ENCODE peak calls at places on chromosomes 16 and 17, in seven cellular contexts. One of them, this sample, is unnamed.

GRCh38 chr17:17090642-17091103 is 48.4 kb downstream of the MPRIP start:
- DNase-seq in A549: no peak
- DNase-seq in tibial nerve: no peak
- DNase-seq in uterus: peak; percentile 8
- DNase-seq in HCT116: no peak
- DNase-seq in IMR-90: no peak
- DNase-seq in body of pancreas: peak; percentile 82
- DNase-seq in this sample: no peak

GRCh38 chr16:72428611-72429376 is 256.8 kb upstream of the PMFBP1 start:
- DNase-seq in A549: no peak
- DNase-seq in tibial nerve: no peak
- DNase-seq in uterus: no peak
- DNase-seq in HCT116: no peak
- DNase-seq in IMR-90: no peak
- DNase-seq in body of pancreas: no peak
- DNase-seq in this sample: no peak

GRCh38 chr16:69093974-69094373 is 11.5 kb upstream of the HAS3 start:
- DNase-seq in A549: no peak
- DNase-seq in tibial nerve: no peak
- DNase-seq in uterus: no peak
- DNase-seq in HCT116: no peak
- DNase-seq in IMR-90: no peak
- DNase-seq in body of pancreas: no peak
- DNase-seq in this sample: no peak

GRCh38 chr17:8851600-8851999 is 15.9 kb downstream of the PIK3R6 start:
- DNase-seq in A549: no peak
- DNase-seq in tibial nerve: no peak
- DNase-seq in uterus: no peak
- DNase-seq in HCT116: no peak
- DNase-seq in IMR-90: no peak
- DNase-seq in body of pancreas: no peak
- DNase-seq in this sample: no peak

GRCh38 chr16:57107324-57107922 is 15.0 kb downstream of the CPNE2 start:
- DNase-seq in A549: no peak
- DNase-seq in tibial nerve: no peak
- DNase-seq in uterus: no peak
- DNase-seq in HCT116: no peak
- DNase-seq in IMR-90: no peak
- DNase-seq in body of pancreas: no peak
- DNase-seq in this sample: no peak

GRCh38 chr17:20118280-20118679 is 109.1 kb downstream of the SPECC1 start:
- DNase-seq in A549: no peak
- DNase-seq in tibial nerve: no peak
- DNase-seq in uterus: no peak
- DNase-seq in HCT116: no peak
- DNase-seq in IMR-90: no peak
- DNase-seq in body of pancreas: no peak
- DNase-seq in this sample: no peak

GRCh38 chr16:69727916-69728270 is 1.5 kb upstream of the NQO1 start:
- DNase-seq in A549: no peak
- DNase-seq in tibial nerve: no peak
- DNase-seq in uterus: no peak
- DNase-seq in HCT116: no peak
- DNase-seq in IMR-90: no peak
- DNase-seq in body of pancreas: no peak
- DNase-seq in this sample: peak; percentile 52

GRCh38 chr17:81285179-81285878 is 9.8 kb downstream of the SLC38A10 start:
- DNase-seq in A549: no peak
- DNase-seq in tibial nerve: peak; percentile 58
- DNase-seq in uterus: peak; percentile 54
- DNase-seq in HCT116: no peak
- DNase-seq in IMR-90: peak; percentile 8
- DNase-seq in body of pancreas: peak; percentile 81
- DNase-seq in this sample: peak; percentile 92

GRCh38 chr17:81566461-81567126 is 14.4 kb upstream of the FAAP100 start:
- DNase-seq in A549: peak; percentile 85
- DNase-seq in tibial nerve: peak; percentile 70
- DNase-seq in uterus: peak; percentile 80
- DNase-seq in HCT116: peak; percentile 41
- DNase-seq in IMR-90: peak; percentile 93
- DNase-seq in body of pancreas: peak; percentile 89
- DNase-seq in this sample: peak; percentile 92

GRCh38 chr17:74455025-74455585 is 11.3 kb upstream of the CD300A start:
- DNase-seq in A549: no peak
- DNase-seq in tibial nerve: no peak
- DNase-seq in uterus: no peak
- DNase-seq in HCT116: no peak
- DNase-seq in IMR-90: no peak
- DNase-seq in body of pancreas: no peak
- DNase-seq in this sample: no peak

GRCh38 chr16:85386467-85387170 is 226.5 kb upstream of the GSE1 start:
- DNase-seq in A549: no peak
- DNase-seq in tibial nerve: no peak
- DNase-seq in uterus: no peak
- DNase-seq in HCT116: no peak
- DNase-seq in IMR-90: no peak
- DNase-seq in body of pancreas: no peak
- DNase-seq in this sample: no peak

GRCh38 chr17:68782829-68783228 is 172.4 kb downstream of the ABCA8 start:
- DNase-seq in A549: no peak
- DNase-seq in tibial nerve: peak; percentile 39
- DNase-seq in uterus: no peak
- DNase-seq in HCT116: no peak
- DNase-seq in IMR-90: no peak
- DNase-seq in body of pancreas: no peak
- DNase-seq in this sample: no peak

GRCh38 chr17:8728251-8728925 is 16.2 kb downstream of the CCDC42 start:
- DNase-seq in A549: no peak
- DNase-seq in tibial nerve: no peak
- DNase-seq in uterus: no peak
- DNase-seq in HCT116: no peak
- DNase-seq in IMR-90: no peak
- DNase-seq in body of pancreas: no peak
- DNase-seq in this sample: no peak

GRCh38 chr17:20083460-20083859 is 74.3 kb downstream of the SPECC1 start:
- DNase-seq in A549: no peak
- DNase-seq in tibial nerve: no peak
- DNase-seq in uterus: no peak
- DNase-seq in HCT116: no peak
- DNase-seq in IMR-90: peak; percentile 49
- DNase-seq in body of pancreas: no peak
- DNase-seq in this sample: no peak

GRCh38 chr17:1107777-1108559 is 71.8 kb downstream of the ABR start:
- DNase-seq in A549: no peak
- DNase-seq in tibial nerve: no peak
- DNase-seq in uterus: no peak
- DNase-seq in HCT116: no peak
- DNase-seq in IMR-90: no peak
- DNase-seq in body of pancreas: no peak
- DNase-seq in this sample: no peak

GRCh38 chr17:37642706-37643105 is 540 bp downstream of the DDX52 start:
- DNase-seq in A549: peak; percentile 40
- DNase-seq in tibial nerve: no peak
- DNase-seq in uterus: no peak
- DNase-seq in HCT116: no peak
- DNase-seq in IMR-90: peak; percentile 31
- DNase-seq in body of pancreas: no peak
- DNase-seq in this sample: peak; percentile 45

GRCh38 chr16:87459833-87460232 is 33.0 kb downstream of the ZCCHC14 start:
- DNase-seq in A549: no peak
- DNase-seq in tibial nerve: no peak
- DNase-seq in uterus: no peak
- DNase-seq in HCT116: no peak
- DNase-seq in IMR-90: no peak
- DNase-seq in body of pancreas: no peak
- DNase-seq in this sample: no peak

GRCh38 chr16:87460936-87461335 is 31.9 kb downstream of the ZCCHC14 start:
- DNase-seq in A549: no peak
- DNase-seq in tibial nerve: no peak
- DNase-seq in uterus: no peak
- DNase-seq in HCT116: no peak
- DNase-seq in IMR-90: no peak
- DNase-seq in body of pancreas: no peak
- DNase-seq in this sample: no peak

GRCh38 chr16:87459027-87459426 is 33.8 kb downstream of the ZCCHC14 start:
- DNase-seq in A549: no peak
- DNase-seq in tibial nerve: no peak
- DNase-seq in uterus: no peak
- DNase-seq in HCT116: no peak
- DNase-seq in IMR-90: no peak
- DNase-seq in body of pancreas: no peak
- DNase-seq in this sample: no peak

GRCh38 chr16:87463722-87464690 is 28.8 kb downstream of the ZCCHC14 start:
- DNase-seq in A549: no peak
- DNase-seq in tibial nerve: peak; percentile 44
- DNase-seq in uterus: no peak
- DNase-seq in HCT116: no peak
- DNase-seq in IMR-90: peak; percentile 89
- DNase-seq in body of pancreas: peak; percentile 66
- DNase-seq in this sample: peak; percentile 83

DNA sequence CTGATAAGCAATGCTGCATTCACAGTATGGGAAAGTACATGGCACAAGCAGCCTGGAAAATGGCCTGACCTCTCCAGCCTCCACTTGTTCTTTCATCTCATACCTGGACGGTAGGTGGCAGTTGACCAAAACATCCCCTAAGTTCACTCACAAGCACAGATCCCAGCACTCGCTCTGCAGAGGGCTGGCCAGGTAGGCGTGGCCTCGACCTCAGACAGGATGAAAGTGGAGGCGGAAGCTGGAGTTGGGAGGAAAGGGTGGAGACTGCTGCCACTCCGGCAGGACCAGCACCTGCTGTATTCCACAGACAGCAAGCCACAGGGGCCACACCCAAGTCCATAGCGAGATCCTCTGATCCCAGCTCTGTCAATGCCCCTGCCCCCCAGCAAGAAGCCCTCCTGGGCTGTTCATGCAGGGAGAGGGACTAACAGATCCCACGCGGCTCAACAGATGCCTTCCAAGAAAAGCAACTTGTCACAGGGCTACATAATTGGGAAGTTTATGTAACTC is 31.3 kb downstream of the ZCCHC14 start:
- DNase-seq in A549: peak; percentile 94
- DNase-seq in tibial nerve: peak; percentile 28
- DNase-seq in uterus: peak; percentile 37
- DNase-seq in HCT116: peak; percentile 98
- DNase-seq in IMR-90: no peak
- DNase-seq in body of pancreas: peak; percentile 98
- DNase-seq in this sample: no peak
- TF ChIP-seq POLR2A in A549: peak; percentile 11
- TF ChIP-seq POLR2A in tibial nerve: no peak
- TF ChIP-seq POLR2A in uterus: no peak
- TF ChIP-seq POLR2A in HCT116: no peak
- TF ChIP-seq POLR2A in IMR-90: no peak
- TF ChIP-seq POLR2A in body of pancreas: no peak
- TF ChIP-seq POLR2A in this sample: no peak

DNA sequence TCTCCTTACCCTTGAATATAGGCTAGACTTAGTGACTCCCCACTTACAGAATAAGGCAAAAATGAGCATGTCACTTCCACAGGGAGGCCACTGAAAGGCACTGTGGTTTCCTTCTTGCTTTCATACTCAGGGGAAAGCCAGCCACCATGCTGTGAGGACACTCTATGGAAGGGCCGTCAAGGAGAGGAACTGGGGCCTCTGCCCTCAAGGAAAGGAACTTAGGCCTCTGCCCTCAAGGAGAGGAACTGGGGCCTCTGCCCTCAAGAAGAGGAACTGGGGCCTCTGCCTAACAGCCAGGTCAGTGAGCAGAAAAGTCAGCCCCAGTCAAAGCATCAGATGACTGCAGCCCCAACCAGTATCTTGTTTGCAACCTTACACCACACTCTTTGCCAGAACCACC is 30.1 kb downstream of the VPS35 start:
- DNase-seq in A549: no peak
- DNase-seq in tibial nerve: peak; percentile 14
- DNase-seq in uterus: no peak
- DNase-seq in HCT116: no peak
- DNase-seq in IMR-90: no peak
- DNase-seq in body of pancreas: peak; percentile 56
- DNase-seq in this sample: peak; percentile 99
- TF ChIP-seq CTCF in A549: no peak
- TF ChIP-seq CTCF in tibial nerve: no peak
- TF ChIP-seq CTCF in uterus: no peak
- TF ChIP-seq CTCF in HCT116: no peak
- TF ChIP-seq CTCF in IMR-90: no peak
- TF ChIP-seq CTCF in body of pancreas: no peak
- TF ChIP-seq CTCF in this sample: peak; percentile 19

GRCh38 chr16:88533945-88534641 is 36.1 kb upstream of the ZC3H18 start:
- DNase-seq in A549: peak; percentile 76
- DNase-seq in tibial nerve: peak; percentile 51
- DNase-seq in uterus: peak; percentile 83
- DNase-seq in HCT116: peak; percentile 31
- DNase-seq in IMR-90: peak; percentile 45
- DNase-seq in body of pancreas: peak; percentile 56
- DNase-seq in this sample: peak; percentile 84
- H3K4me3 ChIP-seq in A549: peak overlapping the region; percentile 91
- H3K4me3 ChIP-seq in tibial nerve: peak overlapping the region; percentile 91
- H3K4me3 ChIP-seq in uterus: peak overlapping the region; percentile 93
- H3K4me3 ChIP-seq in HCT116: peak overlapping the region; percentile 59
- H3K4me3 ChIP-seq in IMR-90: peak overlapping the region; percentile 98
- H3K4me3 ChIP-seq in body of pancreas: no peak overlapping the region
- H3K4me3 ChIP-seq in this sample: peak overlapping the region; percentile 50

DNA sequence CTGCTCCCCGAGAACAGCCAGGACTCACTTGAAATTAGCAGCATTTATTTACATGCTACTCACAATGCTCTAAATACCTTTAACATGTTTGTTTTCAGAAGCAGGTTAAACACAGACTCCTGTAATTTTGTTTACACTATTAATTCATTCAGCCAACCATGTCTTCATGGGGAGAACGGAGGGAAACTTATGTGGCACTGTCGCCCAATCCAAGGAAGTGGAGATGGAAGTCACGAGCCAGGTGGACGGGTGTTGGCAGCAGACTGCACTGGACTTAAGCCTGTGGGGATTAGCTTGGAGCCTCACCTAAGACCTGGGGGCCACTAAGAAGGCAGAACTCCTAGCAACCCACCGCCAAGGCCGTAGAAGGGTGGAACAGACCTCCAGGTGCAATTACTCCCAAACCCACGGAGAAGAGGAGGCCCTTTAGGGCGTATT is 8.8 kb upstream of the GFAP start:
- DNase-seq in A549: no peak
- DNase-seq in tibial nerve: no peak
- DNase-seq in uterus: no peak
- DNase-seq in HCT116: no peak
- DNase-seq in IMR-90: no peak
- DNase-seq in body of pancreas: no peak
- DNase-seq in this sample: no peak
- TF ChIP-seq POLR2A in A549: no peak
- TF ChIP-seq POLR2A in tibial nerve: no peak
- TF ChIP-seq POLR2A in uterus: no peak
- TF ChIP-seq POLR2A in HCT116: no peak
- TF ChIP-seq POLR2A in IMR-90: no peak
- TF ChIP-seq POLR2A in body of pancreas: no peak
- TF ChIP-seq POLR2A in this sample: no peak

DNA sequence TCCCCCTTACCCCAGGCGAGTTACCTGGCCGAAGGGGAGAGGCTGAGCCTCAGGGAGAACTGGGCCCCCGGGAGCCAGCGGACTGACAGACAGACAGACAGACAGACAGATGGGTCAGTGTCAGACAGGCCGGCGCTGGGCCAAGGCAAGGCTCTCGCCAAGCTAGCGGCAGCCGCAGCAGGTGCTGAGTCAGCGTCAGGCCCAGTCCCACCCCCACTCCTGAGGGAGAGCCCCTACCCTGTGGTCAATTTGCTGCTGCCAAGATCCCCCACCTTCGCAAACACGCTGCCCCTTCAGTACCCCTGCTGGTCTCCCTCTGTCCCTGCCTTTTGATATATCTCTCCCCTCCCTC is 1.5 kb downstream of the FGF11 start:
- DNase-seq in A549: no peak
- DNase-seq in tibial nerve: no peak
- DNase-seq in uterus: no peak
- DNase-seq in HCT116: no peak
- DNase-seq in IMR-90: no peak
- DNase-seq in body of pancreas: no peak
- DNase-seq in this sample: no peak
- TF ChIP-seq CTCF in A549: no peak
- TF ChIP-seq CTCF in tibial nerve: no peak
- TF ChIP-seq CTCF in uterus: no peak
- TF ChIP-seq CTCF in HCT116: no peak
- TF ChIP-seq CTCF in IMR-90: no peak
- TF ChIP-seq CTCF in body of pancreas: no peak
- TF ChIP-seq CTCF in this sample: no peak